ENCODE peak calls at places on chromosomes 16 and 17, in eight cellular contexts. W is psoas muscle; L is CD4-positive, alpha-beta T cell; R is testis; H is thyroid gland; O is uterus; U is heart right ventricle; D is A549. A is an unnamed sample.

GRCh38 chr17:2084766-2085647 is 30.1 kb downstream of the HIC1 start:
- DNase-seq in O (peak), W (peak), U (peak), D (no peak), R (peak), H (no peak), L (no peak), A (no peak)

GRCh38 chr17:34151081-34151480 is 104.0 kb upstream of the CCL2 start:
- DNase-seq in D (no peak), U (no peak), L (no peak), O (no peak), H (no peak), R (no peak), W (no peak), A (no peak)

GRCh38 chr17:1076299-1076981 is 79.5 kb downstream of the TIMM22 start:
- DNase-seq in L (no peak), H (no peak), W (peak), U (no peak), D (no peak), O (no peak), R (no peak), A (no peak)

GRCh38 chr16:8674413-8675022 is at the start of gene ABAT:
- DNase-seq in U (peak), W (peak), O (peak), L (peak), H (peak), R (peak), D (peak), A (peak)

GRCh38 chr17:19386276-19386863 is 620 bp downstream of the MFAP4 start:
- DNase-seq in W (peak), H (no peak), U (no peak), O (peak), D (peak), R (peak), L (no peak), A (no peak)

GRCh38 chr17:14510136-14510535 is 209.3 kb downstream of the HS3ST3B1 start:
- DNase-seq in H (no peak), L (no peak), R (no peak), O (no peak), D (no peak), W (no peak), U (no peak), A (no peak)

GRCh38 chr17:681738-682137 is 32.9 kb downstream of the VPS53 start:
- DNase-seq in D (no peak), H (no peak), R (no peak), U (no peak), O (no peak), L (no peak), W (no peak), A (no peak)

GRCh38 chr16:65481956-65482355 is 360.1 kb upstream of the CDH11 start:
- DNase-seq in H (no peak), W (no peak), R (no peak), O (no peak), U (no peak), L (no peak), D (no peak), A (no peak)

GRCh38 chr16:23504453-23505179 is 5.7 kb downstream of the GGA2 start:
- DNase-seq in L (peak), D (peak), U (peak), O (peak), R (no peak), W (peak), H (peak), A (peak)

GRCh38 chr17:42329025-42329976 is 41.0 kb downstream of the STAT5A start:
- DNase-seq in H (peak), R (no peak), O (no peak), L (no peak), W (no peak), U (no peak), D (peak), A (no peak)

GRCh38 chr16:20004931-20005330 is 68.8 kb downstream of the GPR139 start:
- DNase-seq in O (no peak), L (no peak), R (no peak), U (no peak), D (no peak), H (no peak), W (no peak), A (no peak)

GRCh38 chr16:998615-999014 is 17.0 kb downstream of the SOX8 start:
- DNase-seq in R (no peak), D (no peak), H (no peak), L (no peak), O (no peak), U (no peak), W (no peak), A (no peak)

GRCh38 chr16:4263504-4264436 is 9.1 kb downstream of the TFAP4 start:
- DNase-seq in U (peak), R (peak), W (peak), D (peak), O (peak), L (no peak), H (peak), A (no peak)

GRCh38 chr16:19874816-19875546 is 9.7 kb downstream of the GPRC5B start:
- DNase-seq in H (no peak), D (no peak), U (no peak), O (no peak), L (no peak), R (no peak), W (no peak), A (no peak)

GRCh38 chr17:48024149-48025039 is 13.2 kb downstream of the COPZ2 start:
- DNase-seq in R (no peak), D (peak), L (no peak), W (peak), U (peak), O (peak), H (peak), A (no peak)

GRCh38 chr17:44902135-44902760 is 3.0 kb upstream of the EFTUD2 start:
- DNase-seq in U (no peak), H (no peak), R (no peak), L (no peak), D (no peak), W (no peak), O (no peak), A (no peak)

GRCh38 chr17:61457226-61457983 is 5.2 kb downstream of the TBX4 start:
- DNase-seq in U (no peak), O (no peak), W (no peak), D (no peak), H (no peak), R (no peak), L (no peak), A (no peak)

GRCh38 chr17:249236-249993 is 68.0 kb upstream of the DOC2B start:
- DNase-seq in D (no peak), R (no peak), L (no peak), O (peak), H (no peak), W (peak), U (no peak), A (no peak)

GRCh38 chr17:64110436-64111152 is 19.4 kb downstream of the ERN1 start:
- DNase-seq in H (no peak), D (no peak), R (no peak), L (no peak), O (no peak), W (no peak), U (no peak), A (no peak)

GRCh38 chr16:12289175-12290063 is 312.9 kb downstream of the SNX29 start:
- DNase-seq in U (no peak), L (no peak), R (no peak), W (no peak), H (no peak), O (no peak), D (no peak), A (no peak)

GRCh38 chr16:25020112-25020591 is 5.0 kb upstream of the ARHGAP17 start:
- DNase-seq in O (no peak), R (no peak), W (no peak), D (no peak), U (no peak), L (no peak), H (no peak), A (no peak)

GRCh38 chr16:11004957-11005610 is 60.7 kb downstream of the CLEC16A start:
- DNase-seq in U (no peak), L (no peak), H (peak), R (no peak), O (no peak), W (no peak), D (no peak), A (no peak)

GRCh38 chr17:4706121-4706520 is 2.2 kb upstream of the PELP1 start:
- DNase-seq in R (no peak), L (no peak), W (no peak), U (no peak), O (no peak), D (no peak), H (no peak), A (no peak)

GRCh38 chr16:29761882-29762281 is 16.1 kb upstream of the C16orf54 start:
- DNase-seq in W (no peak), L (no peak), O (no peak), D (no peak), U (no peak), H (no peak), R (no peak), A (no peak)

GRCh38 chr17:74759941-74760340 is 11.5 kb downstream of the NHERF1 start:
- DNase-seq in W (no peak), H (peak), R (no peak), D (no peak), O (no peak), L (no peak), U (no peak), A (no peak)

GRCh38 chr16:73433493-73434307 is 385.8 kb upstream of the ZFHX3 start:
- DNase-seq in D (no peak), U (no peak), H (no peak), L (no peak), O (no peak), W (no peak), R (no peak), A (no peak)

GRCh38 chr17:69452664-69453260 is 38.3 kb downstream of the MAP2K6 start:
- DNase-seq in O (no peak), U (no peak), L (no peak), D (no peak), H (no peak), W (no peak), R (no peak), A (no peak)

GRCh38 chr16:81797443-81797842 is 18.4 kb downstream of the PLCG2 start:
- DNase-seq in D (no peak), O (no peak), H (no peak), W (no peak), U (no peak), L (no peak), R (no peak), A (peak)

GRCh38 chr16:55494994-55495421 is 13.9 kb upstream of the LPCAT2 start:
- DNase-seq in U (peak), R (peak), W (no peak), L (no peak), D (no peak), H (peak), O (peak), A (no peak)

GRCh38 chr17:32903774-32904673 is 23.9 kb upstream of the TMEM98 start:
- DNase-seq in W (no peak), R (no peak), O (no peak), D (no peak), L (no peak), U (no peak), H (no peak), A (no peak)

GRCh38 chr17:47989159-47989558 is 18.2 kb downstream of the CDK5RAP3 start:
- DNase-seq in U (no peak), R (no peak), D (no peak), L (no peak), H (no peak), O (no peak), W (no peak), A (no peak)

GRCh38 chr16:89409161-89409711 is 81.1 kb downstream of the ANKRD11 start:
- DNase-seq in D (no peak), U (no peak), L (peak), R (no peak), W (no peak), O (no peak), H (no peak), A (no peak)

GRCh38 chr17:8466873-8467272 is 31.2 kb downstream of the NDEL1 start:
- DNase-seq in H (no peak), U (no peak), R (no peak), L (no peak), D (no peak), O (no peak), W (no peak), A (no peak)

GRCh38 chr17:1087381-1088241 is 90.7 kb downstream of the TIMM22 start:
- DNase-seq in U (peak), L (no peak), R (peak), W (peak), O (peak), H (peak), D (peak), A (no peak)

GRCh38 chr17:77146882-77147281 is 6.1 kb downstream of the SEC14L1 start:
- DNase-seq in L (no peak), U (no peak), D (no peak), R (peak), H (peak), O (no peak), W (no peak), A (no peak)

GRCh38 chr16:1211451-1212268 is 13.4 kb downstream of the TPSG1 start:
- DNase-seq in O (no peak), W (no peak), H (no peak), R (no peak), U (no peak), D (no peak), L (no peak), A (no peak)

GRCh38 chr17:51813784-51814174 is 344.7 kb downstream of the CA10 start:
- DNase-seq in U (no peak), D (no peak), W (no peak), O (no peak), H (no peak), L (no peak), R (no peak), A (no peak)

GRCh38 chr16:9099131-9099625 is 7.7 kb downstream of the HAPSTR1 start:
- DNase-seq in H (no peak), O (no peak), U (no peak), R (no peak), D (no peak), W (no peak), L (no peak), A (peak)

GRCh38 chr16:51151435-51151950 is 423 bp upstream of the SALL1 start:
- DNase-seq in D (no peak), R (peak), H (peak), U (peak), L (no peak), W (no peak), O (peak), A (no peak)

DNA sequence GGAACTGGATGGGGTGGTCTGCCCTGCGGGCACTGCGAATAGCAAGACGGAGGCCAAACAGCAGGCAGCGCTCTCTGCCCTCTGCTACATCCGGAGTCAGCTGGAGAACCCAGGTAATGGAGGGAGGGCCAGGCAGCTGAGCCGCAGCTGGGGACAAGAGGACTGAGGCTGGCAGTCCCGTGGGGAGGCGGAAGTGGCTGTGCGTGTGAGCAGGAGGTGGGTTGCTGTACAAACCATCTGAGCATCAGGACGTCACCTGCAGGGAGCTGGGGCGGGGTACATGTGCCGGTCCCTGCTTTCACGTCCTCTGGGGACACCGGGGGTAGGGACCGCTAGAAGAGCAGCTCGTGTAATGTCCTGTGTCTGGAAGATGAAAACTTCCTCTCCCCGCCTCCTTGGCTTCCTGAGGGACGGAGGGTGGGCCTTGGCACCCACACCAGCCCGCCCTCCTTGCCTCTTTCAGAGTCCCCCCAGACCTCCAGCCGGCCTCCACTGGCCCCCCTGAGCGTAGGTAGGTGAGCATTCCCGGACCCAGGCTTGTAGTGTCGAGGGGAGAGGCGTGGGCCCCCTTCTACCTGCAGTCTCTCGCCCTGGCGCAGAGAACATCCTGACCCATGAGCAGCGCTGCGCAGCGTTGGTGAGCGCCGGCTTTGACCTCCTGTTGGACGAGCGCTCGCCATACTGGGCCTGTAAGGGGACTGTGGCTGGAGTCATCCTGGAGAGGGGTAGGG is 3.7 kb downstream of the ADAD2 start:
- DNase-seq in O (no peak), D (no peak), R (no peak), H (no peak), W (no peak), U (no peak), L (peak), A (no peak)
- TF ChIP-seq CTCF in O (no peak), D (no peak), R (no peak), H (no peak), W (no peak), U (no peak), L (no peak), A (no peak)

GRCh38 chr17:50218771-50219315 is 17.4 kb upstream of the COL1A1 start:
- DNase-seq in W (no peak), U (no peak), R (no peak), O (peak), L (no peak), D (no peak), H (peak), A (peak)

GRCh38 chr17:50219939-50220465 is 18.6 kb upstream of the COL1A1 start:
- DNase-seq in L (no peak), D (no peak), H (no peak), O (peak), W (no peak), U (no peak), R (no peak), A (no peak)

GRCh38 chr17:50218071-50218759 is 16.8 kb upstream of the COL1A1 start:
- DNase-seq in O (no peak), D (no peak), W (no peak), U (no peak), R (no peak), L (no peak), H (no peak), A (no peak)

GRCh38 chr17:50220811-50221210 is 19.4 kb upstream of the COL1A1 start:
- DNase-seq in W (no peak), R (no peak), H (no peak), O (no peak), L (no peak), U (no peak), D (no peak), A (no peak)

DNA sequence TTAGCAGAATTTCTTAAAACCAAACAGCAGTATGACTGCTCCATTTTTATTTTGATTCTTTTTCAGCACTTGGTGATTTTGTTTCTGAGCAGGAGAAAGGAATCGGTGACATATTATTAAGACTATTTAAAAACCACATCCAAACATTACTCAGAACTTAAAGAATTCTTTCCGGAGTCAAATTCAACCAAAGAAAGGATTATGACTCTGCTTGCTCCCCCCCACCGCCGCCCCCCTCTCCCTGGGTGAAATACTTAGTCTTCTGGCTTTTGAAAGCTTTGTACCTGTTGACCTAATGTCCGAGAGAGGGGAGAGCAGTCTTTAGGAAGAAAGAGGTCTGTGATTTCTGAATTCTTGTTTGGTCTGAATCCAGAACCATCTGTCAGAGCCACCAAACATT is 17.9 kb upstream of the COL1A1 start:
- DNase-seq in L (no peak), H (no peak), U (no peak), W (no peak), O (peak), R (no peak), D (peak), A (no peak)
- TF ChIP-seq CTCF in L (no peak), H (no peak), U (no peak), W (no peak), O (no peak), R (no peak), D (no peak), A (no peak)

GRCh38 chr17:6752068-6752909 is 3.6 kb upstream of the XAF1 start:
- DNase-seq in W (peak), H (peak), O (peak), D (no peak), L (no peak), U (peak), R (peak), A (no peak)

GRCh38 chr17:6748617-6749016 is 7.2 kb upstream of the XAF1 start:
- DNase-seq in W (no peak), O (no peak), R (no peak), H (no peak), L (no peak), U (no peak), D (no peak), A (no peak)

GRCh38 chr17:6753565-6753964 is 2.3 kb upstream of the XAF1 start:
- DNase-seq in W (no peak), R (no peak), U (no peak), L (no peak), D (no peak), H (no peak), O (no peak), A (no peak)

GRCh38 chr17:6753006-6753445 is 2.8 kb upstream of the XAF1 start:
- DNase-seq in U (peak), O (peak), L (no peak), R (peak), H (peak), W (peak), D (no peak), A (no peak)

GRCh38 chr17:6749519-6749918 is 6.3 kb upstream of the XAF1 start:
- DNase-seq in D (no peak), U (no peak), H (no peak), W (no peak), O (no peak), R (no peak), L (no peak), A (no peak)
- TF ChIP-seq CTCF in D (no peak), U (peak), H (no peak), W (no peak), O (no peak), R (no peak), L (no peak), A (no peak)

DNA sequence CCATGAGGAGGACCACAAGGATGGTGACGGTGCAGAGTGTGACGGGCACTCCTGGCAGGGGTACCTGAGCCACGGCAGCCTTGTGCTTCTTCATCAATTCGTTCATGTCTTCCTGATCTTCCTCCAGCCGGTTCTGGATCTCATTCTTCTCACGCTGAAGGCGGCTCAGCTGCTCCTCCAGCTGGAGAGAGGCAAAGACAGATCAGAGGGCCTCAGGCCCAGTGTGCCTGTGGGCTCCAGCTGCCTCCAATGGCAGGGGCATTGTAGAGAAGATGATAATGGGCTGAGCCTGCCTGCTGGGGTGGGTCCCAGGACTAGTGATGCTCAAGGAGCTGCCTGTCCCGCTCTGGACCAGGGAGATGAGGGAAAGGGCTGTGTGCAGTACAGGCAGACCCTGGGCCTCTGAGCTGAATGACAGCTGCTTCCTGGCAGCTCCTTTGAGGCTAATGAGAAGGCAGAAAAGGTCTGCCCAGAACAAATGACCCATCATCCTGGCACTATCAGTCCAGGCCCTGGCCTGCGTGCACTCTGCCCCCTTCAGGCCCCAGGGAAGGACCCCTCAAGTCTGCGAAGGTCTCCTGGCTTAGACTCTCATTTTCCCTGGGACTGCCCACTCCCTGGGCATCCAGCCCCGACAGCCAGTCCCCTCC is 47.9 kb downstream of the PIPOX start:
- DNase-seq in R (no peak), H (no peak), U (no peak), O (no peak), L (no peak), D (no peak), W (no peak), A (no peak)
- TF ChIP-seq CTCF in R (no peak), H (no peak), U (no peak), O (no peak), L (no peak), D (no peak), W (no peak), A (no peak)

GRCh38 chr17:67559381-67559966 is 158.3 kb upstream of the NOL11 start:
- DNase-seq in U (no peak), D (no peak), W (no peak), H (no peak), R (no peak), O (no peak), L (no peak), A (no peak)
- TF ChIP-seq CTCF in U (peak), D (peak), W (no peak), H (peak), R (no peak), O (no peak), L (no peak), A (peak)